ENCODE peak calls at places on chromosome 11, in seven cellular contexts. One of them, this sample, is unnamed.

GRCh38 chr11:35214792-35215193 is 75.8 kb downstream of the CD44 start:
- DNase-seq in heart right ventricle: no peak
- DNase-seq in CD8-positive, alpha-beta memory T cell: no peak
- DNase-seq in sigmoid colon: no peak
- DNase-seq in psoas muscle: no peak
- DNase-seq in lung: no peak
- DNase-seq in SK-N-SH: no peak
- DNase-seq in this sample: no peak

GRCh38 chr11:113382121-113382520 is 5.5 kb upstream of the ANKK1 start:
- DNase-seq in heart right ventricle: no peak
- DNase-seq in CD8-positive, alpha-beta memory T cell: no peak
- DNase-seq in sigmoid colon: no peak
- DNase-seq in psoas muscle: no peak
- DNase-seq in lung: no peak
- DNase-seq in SK-N-SH: no peak
- DNase-seq in this sample: no peak

GRCh38 chr11:65491614-65492386 is 7.0 kb upstream of the MALAT1 start:
- DNase-seq in heart right ventricle: peak; percentile 76
- DNase-seq in CD8-positive, alpha-beta memory T cell: no peak
- DNase-seq in sigmoid colon: peak; percentile 94
- DNase-seq in psoas muscle: peak; percentile 92
- DNase-seq in lung: peak; percentile 83
- DNase-seq in SK-N-SH: no peak
- DNase-seq in this sample: peak; percentile 97

GRCh38 chr11:19344661-19345518 is 104.1 kb upstream of the E2F8 start:
- DNase-seq in heart right ventricle: peak; percentile 25
- DNase-seq in CD8-positive, alpha-beta memory T cell: no peak
- DNase-seq in sigmoid colon: peak; percentile 66
- DNase-seq in psoas muscle: peak; percentile 70
- DNase-seq in lung: no peak
- DNase-seq in SK-N-SH: peak; percentile 92
- DNase-seq in this sample: no peak

GRCh38 chr11:112828433-112828832 is 132.8 kb upstream of the NCAM1 start:
- DNase-seq in heart right ventricle: no peak
- DNase-seq in CD8-positive, alpha-beta memory T cell: no peak
- DNase-seq in sigmoid colon: no peak
- DNase-seq in psoas muscle: no peak
- DNase-seq in lung: no peak
- DNase-seq in SK-N-SH: no peak
- DNase-seq in this sample: no peak

GRCh38 chr11:61714316-61714715 is 34.1 kb downstream of the DAGLA start:
- DNase-seq in heart right ventricle: no peak
- DNase-seq in CD8-positive, alpha-beta memory T cell: no peak
- DNase-seq in sigmoid colon: no peak
- DNase-seq in psoas muscle: no peak
- DNase-seq in lung: no peak
- DNase-seq in SK-N-SH: no peak
- DNase-seq in this sample: no peak

GRCh38 chr11:110295487-110296225 is 758 bp downstream of the RDX start:
- DNase-seq in heart right ventricle: peak; percentile 48
- DNase-seq in CD8-positive, alpha-beta memory T cell: peak; percentile 47
- DNase-seq in sigmoid colon: peak; percentile 75
- DNase-seq in psoas muscle: peak; percentile 71
- DNase-seq in lung: peak; percentile 42
- DNase-seq in SK-N-SH: peak; percentile 81
- DNase-seq in this sample: no peak

GRCh38 chr11:48036011-48036410 is 55.7 kb downstream of the PTPRJ start:
- DNase-seq in heart right ventricle: no peak
- DNase-seq in CD8-positive, alpha-beta memory T cell: no peak
- DNase-seq in sigmoid colon: no peak
- DNase-seq in psoas muscle: no peak
- DNase-seq in lung: no peak
- DNase-seq in SK-N-SH: no peak
- DNase-seq in this sample: no peak

GRCh38 chr11:57751676-57752253 is at the start of gene BTBD18:
- DNase-seq in heart right ventricle: no peak
- DNase-seq in CD8-positive, alpha-beta memory T cell: no peak
- DNase-seq in sigmoid colon: no peak
- DNase-seq in psoas muscle: no peak
- DNase-seq in lung: peak; percentile 36
- DNase-seq in SK-N-SH: peak; percentile 67
- DNase-seq in this sample: no peak

GRCh38 chr11:132540586-132540985 is 991.7 kb downstream of the OPCML start:
- DNase-seq in heart right ventricle: no peak
- DNase-seq in CD8-positive, alpha-beta memory T cell: no peak
- DNase-seq in sigmoid colon: no peak
- DNase-seq in psoas muscle: no peak
- DNase-seq in lung: no peak
- DNase-seq in SK-N-SH: no peak
- DNase-seq in this sample: no peak

GRCh38 chr11:45909594-45910475 is 2.8 kb upstream of the FREY1 start:
- DNase-seq in heart right ventricle: no peak
- DNase-seq in CD8-positive, alpha-beta memory T cell: no peak
- DNase-seq in sigmoid colon: no peak
- DNase-seq in psoas muscle: no peak
- DNase-seq in lung: no peak
- DNase-seq in SK-N-SH: no peak
- DNase-seq in this sample: no peak

GRCh38 chr11:45913942-45914635 is 3.6 kb downstream of the PEX16 start:
- DNase-seq in heart right ventricle: no peak
- DNase-seq in CD8-positive, alpha-beta memory T cell: no peak
- DNase-seq in sigmoid colon: no peak
- DNase-seq in psoas muscle: no peak
- DNase-seq in lung: no peak
- DNase-seq in SK-N-SH: no peak
- DNase-seq in this sample: no peak

GRCh38 chr11:45917286-45917622 is 423 bp downstream of the PEX16 start:
- DNase-seq in heart right ventricle: no peak
- DNase-seq in CD8-positive, alpha-beta memory T cell: no peak
- DNase-seq in sigmoid colon: no peak
- DNase-seq in psoas muscle: peak; percentile 64
- DNase-seq in lung: no peak
- DNase-seq in SK-N-SH: no peak
- DNase-seq in this sample: no peak

GRCh38 chr11:45915446-45915845 is 2.2 kb downstream of the PEX16 start:
- DNase-seq in heart right ventricle: no peak
- DNase-seq in CD8-positive, alpha-beta memory T cell: no peak
- DNase-seq in sigmoid colon: no peak
- DNase-seq in psoas muscle: no peak
- DNase-seq in lung: no peak
- DNase-seq in SK-N-SH: no peak
- DNase-seq in this sample: no peak

GRCh38 chr11:45913514-45913913 is 4.2 kb downstream of the PEX16 start:
- DNase-seq in heart right ventricle: no peak
- DNase-seq in CD8-positive, alpha-beta memory T cell: no peak
- DNase-seq in sigmoid colon: no peak
- DNase-seq in psoas muscle: no peak
- DNase-seq in lung: no peak
- DNase-seq in SK-N-SH: no peak
- DNase-seq in this sample: no peak
- H3K36me3 ChIP-seq in heart right ventricle: no peaks in the 10 kb centered on the region
- H3K36me3 ChIP-seq in CD8-positive, alpha-beta memory T cell: peaks cover 39% of the 10 kb centered on the region
- H3K36me3 ChIP-seq in sigmoid colon: peaks cover 29% of the 10 kb centered on the region
- H3K36me3 ChIP-seq in psoas muscle: peaks cover 3% of the 10 kb centered on the region
- H3K36me3 ChIP-seq in lung: peaks cover 10% of the 10 kb centered on the region
- H3K36me3 ChIP-seq in SK-N-SH: no peaks in the 10 kb centered on the region
- H3K36me3 ChIP-seq in this sample: peaks cover 64% of the 10 kb centered on the region

GRCh38 chr11:126646701-126647209 is 291.3 kb downstream of the ST3GAL4 start:
- DNase-seq in heart right ventricle: no peak
- DNase-seq in CD8-positive, alpha-beta memory T cell: no peak
- DNase-seq in sigmoid colon: no peak
- DNase-seq in psoas muscle: no peak
- DNase-seq in lung: no peak
- DNase-seq in SK-N-SH: no peak
- DNase-seq in this sample: no peak

GRCh38 chr11:126653040-126653439 is 297.6 kb downstream of the ST3GAL4 start:
- DNase-seq in heart right ventricle: no peak
- DNase-seq in CD8-positive, alpha-beta memory T cell: no peak
- DNase-seq in sigmoid colon: no peak
- DNase-seq in psoas muscle: no peak
- DNase-seq in lung: no peak
- DNase-seq in SK-N-SH: no peak
- DNase-seq in this sample: no peak

GRCh38 chr11:126645206-126645605 is 289.7 kb downstream of the ST3GAL4 start:
- DNase-seq in heart right ventricle: no peak
- DNase-seq in CD8-positive, alpha-beta memory T cell: no peak
- DNase-seq in sigmoid colon: no peak
- DNase-seq in psoas muscle: no peak
- DNase-seq in lung: no peak
- DNase-seq in SK-N-SH: no peak
- DNase-seq in this sample: no peak

DNA sequence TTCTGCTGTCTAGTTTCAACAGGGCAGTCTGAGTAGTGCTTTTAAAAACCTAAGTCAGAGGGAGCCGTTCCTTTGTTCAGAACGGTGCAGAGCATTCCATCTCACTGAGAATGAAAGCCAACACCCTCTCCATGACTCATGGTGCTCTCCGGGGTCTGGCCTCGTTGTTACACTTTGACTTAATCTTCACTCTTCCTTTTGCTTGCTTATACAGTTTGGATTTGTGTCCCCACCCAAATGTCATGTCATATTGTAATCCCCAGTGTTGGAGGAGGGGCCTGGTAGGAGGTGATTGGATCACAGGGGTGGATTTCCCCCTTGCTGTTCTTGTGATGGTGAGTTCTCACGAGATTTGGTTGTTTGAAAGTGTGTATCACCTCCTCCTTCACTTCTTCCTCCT is 292.2 kb downstream of the ST3GAL4 start:
- DNase-seq in heart right ventricle: no peak
- DNase-seq in CD8-positive, alpha-beta memory T cell: no peak
- DNase-seq in sigmoid colon: no peak
- DNase-seq in psoas muscle: no peak
- DNase-seq in lung: no peak
- DNase-seq in SK-N-SH: no peak
- DNase-seq in this sample: no peak
- H3K4me3 ChIP-seq in heart right ventricle: no peak overlapping the region
- H3K4me3 ChIP-seq in CD8-positive, alpha-beta memory T cell: no peak overlapping the region
- H3K4me3 ChIP-seq in sigmoid colon: no peak overlapping the region
- H3K4me3 ChIP-seq in psoas muscle: no peak overlapping the region
- H3K4me3 ChIP-seq in lung: no peak overlapping the region
- H3K4me3 ChIP-seq in SK-N-SH: no peak overlapping the region
- H3K4me3 ChIP-seq in this sample: no peak overlapping the region

GRCh38 chr11:66625041-66625751 is 8.8 kb downstream of the RBM14 start:
- DNase-seq in heart right ventricle: no peak
- DNase-seq in CD8-positive, alpha-beta memory T cell: no peak
- DNase-seq in sigmoid colon: no peak
- DNase-seq in psoas muscle: no peak
- DNase-seq in lung: no peak
- DNase-seq in SK-N-SH: no peak
- DNase-seq in this sample: no peak

GRCh38 chr11:66626926-66627325 is 10.5 kb downstream of the RBM14 start:
- DNase-seq in heart right ventricle: no peak
- DNase-seq in CD8-positive, alpha-beta memory T cell: no peak
- DNase-seq in sigmoid colon: no peak
- DNase-seq in psoas muscle: no peak
- DNase-seq in lung: no peak
- DNase-seq in SK-N-SH: no peak
- DNase-seq in this sample: no peak

GRCh38 chr11:66625752-66626149 is 9.3 kb downstream of the RBM14 start:
- DNase-seq in heart right ventricle: no peak
- DNase-seq in CD8-positive, alpha-beta memory T cell: no peak
- DNase-seq in sigmoid colon: no peak
- DNase-seq in psoas muscle: no peak
- DNase-seq in lung: no peak
- DNase-seq in SK-N-SH: no peak
- DNase-seq in this sample: no peak

GRCh38 chr11:66626382-66626781 is 10.0 kb downstream of the RBM14 start:
- DNase-seq in heart right ventricle: no peak
- DNase-seq in CD8-positive, alpha-beta memory T cell: no peak
- DNase-seq in sigmoid colon: no peak
- DNase-seq in psoas muscle: no peak
- DNase-seq in lung: no peak
- DNase-seq in SK-N-SH: no peak
- DNase-seq in this sample: no peak

DNA sequence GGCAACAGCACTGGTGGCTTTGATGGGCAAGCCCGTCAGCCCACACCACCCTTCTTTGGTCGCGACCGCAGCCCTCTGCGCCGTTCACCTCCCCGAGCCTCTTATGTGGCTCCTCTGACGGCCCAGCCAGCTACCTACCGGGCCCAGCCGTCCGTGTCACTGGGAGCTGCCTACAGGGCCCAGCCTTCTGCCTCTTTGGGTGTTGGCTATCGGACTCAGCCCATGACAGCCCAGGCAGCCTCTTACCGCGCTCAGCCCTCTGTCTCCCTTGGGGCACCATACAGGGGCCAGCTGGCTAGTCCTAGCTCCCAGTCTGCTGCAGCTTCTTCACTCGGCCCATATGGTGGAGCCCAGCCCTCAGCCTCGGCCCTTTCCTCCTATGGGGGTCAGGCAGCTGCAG is 8.0 kb downstream of the RBM14 start:
- DNase-seq in heart right ventricle: no peak
- DNase-seq in CD8-positive, alpha-beta memory T cell: no peak
- DNase-seq in sigmoid colon: no peak
- DNase-seq in psoas muscle: peak; percentile 56
- DNase-seq in lung: no peak
- DNase-seq in SK-N-SH: no peak
- DNase-seq in this sample: no peak
- H3K27ac ChIP-seq in heart right ventricle: no peak overlapping the region
- H3K27ac ChIP-seq in CD8-positive, alpha-beta memory T cell: no peak overlapping the region
- H3K27ac ChIP-seq in sigmoid colon: peak overlapping the region; percentile 99
- H3K27ac ChIP-seq in psoas muscle: no peak overlapping the region
- H3K27ac ChIP-seq in lung: no peak overlapping the region
- H3K27ac ChIP-seq in SK-N-SH: no peak overlapping the region
- H3K27ac ChIP-seq in this sample: peak overlapping the region; percentile 73

GRCh38 chr11:74866557-74866956 is 82.3 kb downstream of the XRRA1 start:
- DNase-seq in heart right ventricle: no peak
- DNase-seq in CD8-positive, alpha-beta memory T cell: no peak
- DNase-seq in sigmoid colon: no peak
- DNase-seq in psoas muscle: no peak
- DNase-seq in lung: no peak
- DNase-seq in SK-N-SH: no peak
- DNase-seq in this sample: no peak

GRCh38 chr11:74870485-74870884 is 78.4 kb downstream of the XRRA1 start:
- DNase-seq in heart right ventricle: no peak
- DNase-seq in CD8-positive, alpha-beta memory T cell: no peak
- DNase-seq in sigmoid colon: no peak
- DNase-seq in psoas muscle: no peak
- DNase-seq in lung: no peak
- DNase-seq in SK-N-SH: peak; percentile 18
- DNase-seq in this sample: no peak

DNA sequence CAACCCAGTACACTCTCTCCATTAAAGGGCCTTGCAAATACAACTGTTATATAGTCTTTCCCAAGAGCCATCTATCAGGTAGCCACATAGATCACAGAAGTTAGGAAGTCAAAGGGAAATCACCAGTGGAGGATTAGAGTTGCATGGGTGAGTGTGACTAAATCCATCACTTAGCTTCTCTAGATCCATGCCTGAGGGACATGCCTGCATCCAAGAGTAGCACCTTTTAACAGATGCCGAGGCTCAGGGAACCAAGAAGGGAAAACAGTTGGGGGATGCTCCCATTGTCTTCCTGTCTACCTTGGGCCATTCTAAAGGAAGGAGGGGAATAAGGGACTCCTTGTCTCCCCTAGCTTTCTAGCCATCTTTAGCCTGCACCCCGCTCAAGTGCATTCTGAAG is 77.9 kb downstream of the XRRA1 start:
- DNase-seq in heart right ventricle: no peak
- DNase-seq in CD8-positive, alpha-beta memory T cell: no peak
- DNase-seq in sigmoid colon: no peak
- DNase-seq in psoas muscle: no peak
- DNase-seq in lung: no peak
- DNase-seq in SK-N-SH: no peak
- DNase-seq in this sample: no peak
- H3K36me3 ChIP-seq in heart right ventricle: no peaks in the 10 kb centered on the region
- H3K36me3 ChIP-seq in CD8-positive, alpha-beta memory T cell: peaks cover 6% of the 10 kb centered on the region
- H3K36me3 ChIP-seq in sigmoid colon: peaks cover 48% of the 10 kb centered on the region
- H3K36me3 ChIP-seq in psoas muscle: peaks cover 25% of the 10 kb centered on the region
- H3K36me3 ChIP-seq in lung: peaks cover 61% of the 10 kb centered on the region
- H3K36me3 ChIP-seq in SK-N-SH: peaks cover 63% of the 10 kb centered on the region
- H3K36me3 ChIP-seq in this sample: peaks cover 44% of the 10 kb centered on the region

GRCh38 chr11:16357776-16358175 is 1.4 kb upstream of the SOX6 start:
- DNase-seq in heart right ventricle: no peak
- DNase-seq in CD8-positive, alpha-beta memory T cell: no peak
- DNase-seq in sigmoid colon: no peak
- DNase-seq in psoas muscle: no peak
- DNase-seq in lung: no peak
- DNase-seq in SK-N-SH: no peak
- DNase-seq in this sample: no peak
- H3K4me3 ChIP-seq in heart right ventricle: no peak overlapping the region
- H3K4me3 ChIP-seq in CD8-positive, alpha-beta memory T cell: no peak overlapping the region
- H3K4me3 ChIP-seq in sigmoid colon: no peak overlapping the region
- H3K4me3 ChIP-seq in psoas muscle: no peak overlapping the region
- H3K4me3 ChIP-seq in lung: no peak overlapping the region
- H3K4me3 ChIP-seq in SK-N-SH: no peak overlapping the region
- H3K4me3 ChIP-seq in this sample: no peak overlapping the region